ENCODE peak calls at places on chromosome 21, in five cellular contexts. H is naive B cell, R is neural crest cell, Z is esophagus muscularis mucosa, G is sigmoid colon. D is an unnamed sample.

GRCh38 chr21:25565272-25566199 is 41.7 kb downstream of the MRPL39 start:
- DNase-seq in H (no peak), R (no peak), Z (no peak), G (no peak), D (no peak)

GRCh38 chr21:15772654-15773053 is 42.9 kb downstream of the USP25 start:
- DNase-seq in H (no peak), R (no peak), Z (no peak), G (no peak), D (no peak)

GRCh38 chr21:34018185-34018584 is 55.2 kb upstream of the MRPS6 start:
- DNase-seq in H (no peak), R (no peak), Z (no peak), G (no peak), D (no peak)

GRCh38 chr21:44948426-44949120 is 8.7 kb downstream of the SLX9 start:
- DNase-seq in H (no peak), R (no peak), Z (no peak), G (no peak), D (peak; percentile 67)

GRCh38 chr21:18545908-18546307 is 142.3 kb upstream of the TMPRSS15 start:
- DNase-seq in H (no peak), R (no peak), Z (no peak), G (no peak), D (no peak)

GRCh38 chr21:36690637-36691538 is 8.0 kb upstream of the SIM2 start:
- DNase-seq in H (no peak), R (no peak), Z (no peak), G (no peak), D (no peak)

GRCh38 chr21:35340273-35340672 is 291.2 kb upstream of the RUNX1 start:
- DNase-seq in H (no peak), R (no peak), Z (peak; percentile 82), G (no peak), D (no peak)

GRCh38 chr21:45607021-45607921 is 36.3 kb upstream of the PCBP3 start:
- DNase-seq in H (no peak), R (no peak), Z (no peak), G (no peak), D (no peak)

GRCh38 chr21:35426897-35427296 is 377.8 kb upstream of the RUNX1 start:
- DNase-seq in H (no peak), R (no peak), Z (no peak), G (no peak), D (no peak)

GRCh38 chr21:42401164-42401563 is 2.5 kb upstream of the UBASH3A start:
- DNase-seq in H (no peak), R (no peak), Z (no peak), G (no peak), D (no peak)

GRCh38 chr21:42538479-42539275 is 25.0 kb downstream of the SLC37A1 start:
- DNase-seq in H (no peak), R (no peak), Z (no peak), G (peak; percentile 40), D (no peak)

GRCh38 chr21:41715649-41716321 is 51.1 kb downstream of the RIPK4 start:
- DNase-seq in H (no peak), R (no peak), Z (no peak), G (no peak), D (no peak)

GRCh38 chr21:25281134-25281533 is 326.1 kb downstream of the MRPL39 start:
- DNase-seq in H (no peak), R (no peak), Z (no peak), G (no peak), D (no peak)

GRCh38 chr21:46160563-46161179 is 5.3 kb upstream of the FTCD start:
- DNase-seq in H (no peak), R (no peak), Z (no peak), G (peak; percentile 56), D (no peak)

GRCh38 chr21:36260030-36260787 is 59.8 kb upstream of the MORC3 start:
- DNase-seq in H (peak; percentile 57), R (peak; percentile 43), Z (no peak), G (no peak), D (no peak)

GRCh38 chr21:29083306-29083705 is 9.9 kb upstream of the CCT8 start:
- DNase-seq in H (no peak), R (no peak), Z (no peak), G (no peak), D (no peak)

GRCh38 chr21:32412998-32413504 is 545 bp downstream of the EVA1C start:
- DNase-seq in H (no peak), R (no peak), Z (no peak), G (peak; percentile 81), D (no peak)

GRCh38 chr21:44408226-44408625 is 47.1 kb upstream of the LRRC3 start:
- DNase-seq in H (no peak), R (no peak), Z (no peak), G (no peak), D (no peak)

GRCh38 chr21:31372176-31372765 is 28.2 kb upstream of the TIAM1 start:
- DNase-seq in H (no peak), R (no peak), Z (no peak), G (no peak), D (no peak)

GRCh38 chr21:45379901-45380330 is 25.0 kb upstream of the COL18A1 start:
- DNase-seq in H (no peak), R (no peak), Z (no peak), G (peak; percentile 46), D (peak; percentile 60)

GRCh38 chr21:44979687-44980561 is 40.1 kb downstream of the SLX9 start:
- DNase-seq in H (no peak), R (no peak), Z (no peak), G (no peak), D (no peak)

GRCh38 chr21:41740604-41741252 is 26.1 kb downstream of the RIPK4 start:
- DNase-seq in H (no peak), R (no peak), Z (no peak), G (no peak), D (no peak)

GRCh38 chr21:16402752-16403151 is 673.0 kb downstream of the USP25 start:
- DNase-seq in H (no peak), R (no peak), Z (no peak), G (no peak), D (no peak)

GRCh38 chr21:23093259-23093658 is 2095.1 kb downstream of the NCAM2 start:
- DNase-seq in H (no peak), R (no peak), Z (no peak), G (no peak), D (no peak)

GRCh38 chr21:36641346-36641745 is 57.6 kb upstream of the SIM2 start:
- DNase-seq in H (no peak), R (no peak), Z (no peak), G (no peak), D (no peak)